ENCODE peak calls at places on chromosomes 5 and 9, in nine cellular contexts. V, G, F, C, E, Q, N, D and W are unnamed samples.

GRCh38 chr9:96376926-96377874 is 6.3 kb downstream of the SLC35D2 start:
- DNase-seq in C (no peak), E (peak; percentile 51), Q (peak; percentile 8), G (peak; percentile 93), D (no peak), V (no peak), F (peak; percentile 70), N (no peak), W (no peak)

GRCh38 chr5:123455640-123456039 is 32.4 kb upstream of the CEP120 start:
- DNase-seq in G (no peak), D (no peak), F (no peak), E (no peak), N (no peak), V (no peak), Q (no peak), C (no peak), W (no peak)

GRCh38 chr9:122718038-122718437 is 5.8 kb upstream of the OR1L4 start:
- DNase-seq in G (no peak), E (no peak), Q (no peak), C (no peak), V (no peak), N (no peak), F (no peak), D (no peak), W (no peak)

GRCh38 chr5:11904270-11904906 is at the start of gene CTNND2:
- DNase-seq in C (no peak), Q (no peak), V (peak; percentile 87), D (no peak), F (no peak), N (no peak), E (peak; percentile 21), G (no peak), W (no peak)

GRCh38 chr5:66742083-66742895 is 146.1 kb downstream of the MAST4 start:
- DNase-seq in C (no peak), F (no peak), V (peak; percentile 30), N (no peak), Q (peak; percentile 36), D (no peak), G (no peak), E (no peak), W (no peak)

GRCh38 chr9:131036071-131036470 is 27.1 kb downstream of the LAMC3 start:
- DNase-seq in G (no peak), F (no peak), V (no peak), Q (no peak), E (no peak), N (no peak), D (no peak), C (no peak), W (no peak)

GRCh38 chr9:36191290-36191645 is 547 bp downstream of the CLTA start:
- DNase-seq in F (no peak), C (no peak), Q (peak; percentile 32), E (peak; percentile 56), N (peak; percentile 13), G (peak; percentile 28), V (peak; percentile 42), D (peak; percentile 43), W (no peak)

GRCh38 chr9:5195450-5195849 is 10.0 kb upstream of the INSL6 start:
- DNase-seq in G (no peak), E (peak; percentile 1), Q (no peak), F (no peak), N (no peak), C (no peak), D (no peak), V (no peak), W (no peak)

GRCh38 chr9:34381323-34381722 is 4.6 kb upstream of the MYORG start:
- DNase-seq in C (no peak), D (peak; percentile 49), F (no peak), N (no peak), G (no peak), V (no peak), Q (no peak), E (no peak), W (no peak)

GRCh38 chr9:69637801-69638200 is 34.4 kb downstream of the APBA1 start:
- DNase-seq in D (no peak), N (no peak), V (no peak), C (peak; percentile 53), G (peak; percentile 75), Q (no peak), E (peak; percentile 65), F (peak; percentile 42), W (no peak)

GRCh38 chr5:158695595-158696330 is 404.0 kb downstream of the EBF1 start:
- DNase-seq in F (peak; percentile 67), Q (peak; percentile 50), V (peak; percentile 80), C (peak; percentile 36), D (peak; percentile 70), E (peak; percentile 47), N (peak; percentile 43), G (peak; percentile 91), W (peak; percentile 35)

GRCh38 chr5:176474476-176474875 is 26.3 kb downstream of the FAF2 start:
- DNase-seq in D (no peak), G (no peak), E (peak; percentile 49), N (no peak), Q (no peak), C (no peak), V (no peak), F (no peak), W (no peak)

GRCh38 chr5:5676218-5676617 is 253.7 kb downstream of the ICE1 start:
- DNase-seq in N (no peak), G (no peak), F (no peak), D (no peak), C (no peak), Q (no peak), E (no peak), V (no peak), W (no peak)

GRCh38 chr5:132753135-132753987 is 6.1 kb downstream of the CCNI2 start:
- DNase-seq in N (no peak), G (no peak), C (no peak), D (no peak), Q (peak; percentile 30), V (peak; percentile 78), E (no peak), F (no peak), W (no peak)

GRCh38 chr5:102290004-102290403 is 6.1 kb downstream of the SLCO4C1 start:
- DNase-seq in N (no peak), D (no peak), C (no peak), Q (no peak), V (no peak), F (no peak), G (no peak), E (no peak), W (no peak)

GRCh38 chr9:94889627-94890026 is 163.1 kb downstream of the AOPEP start:
- DNase-seq in N (no peak), F (no peak), E (no peak), Q (no peak), C (no peak), D (no peak), V (no peak), G (no peak), W (no peak)

GRCh38 chr9:125931211-125931610 is 184.0 kb downstream of the PBX3 start:
- DNase-seq in D (no peak), G (no peak), E (no peak), F (no peak), V (no peak), Q (peak; percentile 61), N (no peak), C (no peak), W (no peak)

GRCh38 chr9:3912817-3913216 is 387.0 kb upstream of the RFX3 start:
- DNase-seq in E (peak; percentile 78), V (no peak), N (no peak), Q (peak; percentile 71), D (no peak), F (no peak), C (no peak), G (peak; percentile 56), W (no peak)

GRCh38 chr9:21810388-21810787 is 8.0 kb downstream of the MTAP start:
- DNase-seq in G (peak; percentile 27), C (no peak), N (no peak), Q (no peak), E (peak; percentile 62), V (no peak), D (no peak), F (no peak), W (no peak)

GRCh38 chr5:90473321-90474234 is 993 bp downstream of the MBLAC2 start:
- DNase-seq in Q (peak; percentile 28), C (peak; percentile 2), G (peak; percentile 15), F (peak; percentile 32), V (peak; percentile 34), D (peak; percentile 19), N (peak; percentile 5), E (peak; percentile 31), W (no peak)

GRCh38 chr5:158880514-158881001 is 219.2 kb downstream of the EBF1 start:
- DNase-seq in Q (no peak), C (no peak), F (no peak), N (no peak), D (no peak), V (no peak), G (no peak), E (no peak), W (no peak)

GRCh38 chr5:138466058-138466899 is 1.0 kb downstream of the EGR1 start:
- DNase-seq in Q (peak; percentile 39), D (peak; percentile 29), N (no peak), G (peak; percentile 55), F (no peak), E (peak; percentile 36), V (no peak), C (no peak), W (no peak)

GRCh38 chr5:172170251-172170701 is 17.7 kb downstream of the STK10 start:
- DNase-seq in F (no peak), D (no peak), E (no peak), V (no peak), N (no peak), C (no peak), Q (no peak), G (no peak), W (no peak)

GRCh38 chr5:5544094-5544663 is 121.7 kb downstream of the ICE1 start:
- DNase-seq in E (no peak), G (no peak), F (no peak), C (no peak), V (no peak), Q (no peak), N (no peak), D (no peak), W (no peak)

GRCh38 chr5:129746884-129747283 is 1.0 kb upstream of the MINAR2 start:
- DNase-seq in C (no peak), Q (no peak), F (no peak), D (no peak), E (peak; percentile 18), G (no peak), N (no peak), V (no peak), W (no peak)

GRCh38 chr5:108266235-108266634 is 115.7 kb downstream of the FBXL17 start:
- DNase-seq in V (no peak), C (no peak), E (peak; percentile 5), Q (peak; percentile 2), F (peak; percentile 36), D (no peak), N (no peak), G (peak; percentile 16), W (no peak)

GRCh38 chr9:38110476-38110875 is 41.4 kb upstream of the SHB start:
- DNase-seq in C (no peak), N (no peak), D (no peak), F (no peak), V (no peak), E (no peak), Q (no peak), G (no peak), W (no peak)

GRCh38 chr5:38598296-38598993 is 42.0 kb upstream of the LIFR start:
- DNase-seq in V (no peak), Q (peak; percentile 1), C (no peak), N (no peak), D (no peak), G (no peak), E (no peak), F (no peak), W (no peak)

GRCh38 chr9:122053951-122054350 is 39.2 kb downstream of the TTLL11 start:
- DNase-seq in Q (no peak), E (peak; percentile 63), D (no peak), F (no peak), N (no peak), V (no peak), C (no peak), G (no peak), W (no peak)

GRCh38 chr5:158840193-158840592 is 259.5 kb downstream of the EBF1 start:
- DNase-seq in V (no peak), N (no peak), D (no peak), E (no peak), G (peak; percentile 54), Q (no peak), F (no peak), C (no peak), W (no peak)

GRCh38 chr5:36242534-36243144 is 914 bp upstream of the NADK2 start:
- DNase-seq in E (no peak), V (peak; percentile 7), C (no peak), G (no peak), Q (no peak), D (no peak), N (no peak), F (peak; percentile 8), W (no peak)